ENCODE peak calls at places on chromosomes 16 and 17, in seven cellular contexts. O, Q, D, T, R, N and P are unnamed samples.

GRCh38 chr17:50184611-50185398 is 16.6 kb downstream of the COL1A1 start:
- DNase-seq in D (no peak), O (no peak), R (no peak), T (peak), Q (no peak), N (peak), P (peak)

GRCh38 chr16:4450921-4451619 is 23.4 kb downstream of the NMRAL1 start:
- DNase-seq in N (no peak), T (no peak), R (no peak), Q (no peak), O (no peak), D (no peak), P (no peak)

GRCh38 chr16:66507731-66508239 is 42.1 kb downstream of the TK2 start:
- DNase-seq in Q (no peak), R (no peak), O (no peak), D (no peak), T (no peak), N (no peak), P (no peak)

GRCh38 chr17:42682400-42683384 is at the start of gene CNTNAP1:
- DNase-seq in N (peak), T (peak), Q (peak), O (peak), D (no peak), R (no peak), P (peak)

GRCh38 chr17:75064460-75064859 is 17.4 kb downstream of the KCTD2 start:
- DNase-seq in N (no peak), T (peak), Q (no peak), D (no peak), O (no peak), R (no peak), P (no peak)

GRCh38 chr17:47829870-47830269 is 1.5 kb downstream of the MRPL10 start:
- DNase-seq in N (no peak), T (peak), R (no peak), Q (no peak), D (no peak), O (no peak), P (peak)

GRCh38 chr16:21611546-21612384 is 12.4 kb downstream of the METTL9 start:
- DNase-seq in O (no peak), N (no peak), R (no peak), Q (no peak), D (no peak), T (no peak), P (peak)

GRCh38 chr16:55324491-55325447 is 766 bp downstream of the IRX6 start:
- DNase-seq in N (no peak), D (no peak), R (no peak), T (peak), O (peak), Q (no peak), P (no peak)

GRCh38 chr17:17343160-17343735 is 40.1 kb downstream of the NT5M start:
- DNase-seq in D (no peak), N (no peak), O (peak), T (peak), R (no peak), Q (no peak), P (no peak)

GRCh38 chr16:12254566-12254965 is 278.0 kb downstream of the SNX29 start:
- DNase-seq in R (no peak), Q (no peak), T (peak), N (no peak), O (no peak), D (no peak), P (no peak)

GRCh38 chr17:82020874-82021727 is 1.6 kb downstream of the CENPX start:
- DNase-seq in T (peak), O (peak), D (peak), N (peak), R (peak), Q (peak), P (peak)

GRCh38 chr17:83041305-83041704 is 38.1 kb upstream of the METRNL start:
- DNase-seq in T (no peak), N (no peak), O (no peak), D (no peak), R (no peak), Q (peak), P (no peak)

GRCh38 chr17:58156839-58157803 is 8.9 kb downstream of the OR4D1 start:
- DNase-seq in Q (no peak), N (peak), O (peak), R (no peak), D (no peak), T (no peak), P (peak)

GRCh38 chr17:73313526-73314127 is 1.8 kb upstream of the CDC42EP4 start:
- DNase-seq in Q (no peak), T (no peak), D (no peak), N (no peak), O (no peak), R (no peak), P (no peak)

GRCh38 chr17:74368341-74369152 is 1.2 kb downstream of the GPR142 start:
- DNase-seq in Q (peak), T (peak), R (no peak), O (peak), D (no peak), N (peak), P (peak)

GRCh38 chr16:1917056-1917664 is 1.1 kb downstream of the HS3ST6 start:
- DNase-seq in D (no peak), N (no peak), T (peak), R (no peak), O (no peak), Q (no peak), P (no peak)

GRCh38 chr17:39212841-39213480 is 12.8 kb downstream of the STAC2 start:
- DNase-seq in O (peak), Q (no peak), N (peak), R (no peak), T (no peak), D (no peak), P (no peak)

GRCh38 chr17:80694085-80694991 is 149.7 kb downstream of the RPTOR start:
- DNase-seq in Q (no peak), R (no peak), O (no peak), D (no peak), N (no peak), T (peak), P (no peak)

GRCh38 chr16:12010388-12011251 is 34.1 kb downstream of the SNX29 start:
- DNase-seq in R (no peak), O (no peak), Q (no peak), T (no peak), D (no peak), N (no peak), P (no peak)

GRCh38 chr17:37671813-37672544 is 28.7 kb upstream of the DDX52 start:
- DNase-seq in O (no peak), N (no peak), T (peak), D (peak), R (peak), Q (peak), P (no peak)

GRCh38 chr17:4074831-4075495 is 67.9 kb downstream of the ZZEF1 start:
- DNase-seq in R (peak), O (no peak), Q (peak), D (peak), N (no peak), T (no peak), P (no peak)

GRCh38 chr16:8859913-8860881 is 8.6 kb downstream of the CARHSP1 start:
- DNase-seq in Q (peak), R (no peak), O (no peak), D (no peak), T (no peak), N (peak), P (no peak)

GRCh38 chr16:4894276-4895150 is 42.4 kb downstream of the PPL start:
- DNase-seq in O (peak), Q (no peak), R (no peak), D (no peak), T (peak), N (no peak), P (no peak)

GRCh38 chr17:30559656-30560055 is 82.4 kb downstream of the GOSR1 start:
- DNase-seq in N (no peak), D (no peak), R (no peak), O (no peak), T (no peak), Q (no peak), P (no peak)

GRCh38 chr16:88538366-88539060 is 31.7 kb upstream of the ZC3H18 start:
- DNase-seq in T (no peak), O (no peak), N (no peak), R (no peak), Q (no peak), D (no peak), P (no peak)

GRCh38 chr16:88536510-88536909 is 33.7 kb upstream of the ZC3H18 start:
- DNase-seq in R (no peak), T (no peak), D (no peak), N (no peak), O (peak), Q (no peak), P (no peak)

GRCh38 chr16:88537864-88538263 is 32.3 kb upstream of the ZC3H18 start:
- DNase-seq in O (peak), R (no peak), T (no peak), N (no peak), Q (no peak), D (no peak), P (no peak)

GRCh38 chr16:88535857-88536222 is 34.4 kb upstream of the ZC3H18 start:
- DNase-seq in N (no peak), T (no peak), Q (no peak), R (no peak), O (no peak), D (no peak), P (no peak)

GRCh38 chr16:88536971-88537751 is 33.0 kb upstream of the ZC3H18 start:
- DNase-seq in T (no peak), D (no peak), Q (no peak), R (no peak), N (no peak), O (peak), P (peak)
- TF ChIP-seq CTCF in T (no peak), D (no peak), Q (no peak), R (no peak), N (no peak), O (peak), P (no peak)

GRCh38 chr17:68247445-68248198 is at the start of gene AMZ2:
- DNase-seq in T (peak), N (peak), O (peak), D (peak), Q (peak), R (peak), P (peak)
- TF ChIP-seq CTCF in T (no peak), N (no peak), O (no peak), D (no peak), Q (no peak), R (no peak), P (no peak)

GRCh38 chr17:67993153-67993997 is 2.9 kb downstream of the C17orf58 start:
- DNase-seq in Q (peak), T (peak), N (peak), O (peak), R (no peak), D (no peak), P (peak)

GRCh38 chr17:67993998-67994361 is 2.3 kb downstream of the C17orf58 start:
- DNase-seq in R (no peak), D (no peak), Q (no peak), N (no peak), O (no peak), T (no peak), P (no peak)

GRCh38 chr17:67994827-67995567 is 1.3 kb downstream of the C17orf58 start:
- DNase-seq in R (no peak), Q (peak), O (peak), T (peak), N (no peak), D (no peak), P (no peak)

GRCh38 chr17:67998466-67998865 is 2.2 kb upstream of the C17orf58 start:
- DNase-seq in R (no peak), O (peak), D (no peak), Q (no peak), T (no peak), N (no peak), P (no peak)

DNA sequence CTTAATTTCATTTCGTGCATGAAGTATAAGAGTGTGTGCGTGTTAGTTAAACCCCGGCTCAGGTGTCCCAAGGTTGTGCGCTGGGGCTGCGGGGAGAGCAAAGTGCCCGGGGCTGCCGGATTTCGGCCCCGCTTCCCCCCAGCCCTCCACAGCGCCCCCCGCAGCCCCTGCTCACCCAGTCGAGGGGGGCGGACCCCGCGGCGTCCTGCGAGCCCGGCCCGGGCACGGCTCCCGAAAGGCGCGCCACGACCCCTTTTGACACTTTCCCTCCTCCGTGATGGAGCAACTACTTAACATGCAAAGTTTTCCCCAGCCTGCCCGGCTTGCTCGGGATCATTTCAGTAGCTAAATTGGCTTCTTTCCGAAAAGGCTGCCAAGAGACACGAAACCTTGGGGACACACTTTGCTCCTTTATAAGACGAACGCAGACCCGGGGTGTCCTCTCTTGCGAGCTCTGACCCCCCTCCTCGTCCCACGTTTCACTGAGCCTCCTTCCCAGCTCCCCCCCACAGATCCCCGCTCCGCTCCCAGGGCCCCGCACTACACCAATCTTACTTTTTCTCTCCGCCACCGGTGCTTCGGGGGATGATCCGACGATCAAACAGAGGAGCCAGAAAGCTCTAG is 589 bp downstream of the C17orf58 start:
- DNase-seq in O (peak), N (peak), Q (no peak), T (peak), R (no peak), D (no peak), P (peak)
- TF ChIP-seq CTCF in O (peak), N (no peak), Q (no peak), T (no peak), R (no peak), D (no peak), P (no peak)

DNA sequence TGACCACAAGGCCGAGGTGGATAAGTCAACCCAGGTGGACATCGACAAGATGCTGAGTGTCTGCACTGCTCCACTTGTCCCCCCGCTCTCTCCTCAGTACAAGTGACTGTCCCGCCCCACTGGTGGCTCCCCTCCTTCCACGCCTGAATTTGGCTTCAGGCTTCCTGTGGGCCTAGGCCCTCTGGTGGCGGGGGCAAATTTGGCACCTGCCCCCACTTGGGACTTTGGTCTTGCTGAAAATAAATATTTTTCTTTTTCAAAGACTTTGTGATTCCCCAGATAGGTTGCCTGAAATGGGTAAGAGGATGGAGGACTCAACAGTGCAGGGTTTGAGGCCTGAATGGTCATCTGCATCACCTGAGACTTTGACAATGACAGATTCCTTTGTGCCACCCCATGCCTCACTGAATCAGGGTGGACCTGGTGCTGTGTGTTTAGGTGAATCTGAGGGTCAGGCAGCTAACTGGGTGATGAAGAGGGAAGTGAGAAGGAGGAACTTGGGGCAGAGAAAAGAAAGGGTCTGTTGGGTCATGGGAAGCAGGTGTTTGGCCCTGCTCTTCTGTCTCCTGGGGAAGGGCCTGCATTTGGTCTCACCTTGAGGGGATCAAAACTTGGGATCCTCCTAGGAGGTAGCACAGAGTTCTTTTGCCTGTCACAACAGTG is 2.0 kb downstream of the C16orf86 start:
- DNase-seq in T (peak), N (no peak), D (no peak), Q (no peak), R (no peak), O (no peak), P (peak)
- TF ChIP-seq CTCF in T (no peak), N (no peak), D (peak), Q (no peak), R (peak), O (peak), P (peak)